ENCODE peak calls at places on chromosomes 2 and 18, in seven cellular contexts. R, V, Q, H, S, B and K are unnamed samples.

GRCh38 chr18:61817086-61817485 is 75.7 kb downstream of the RNF152 start:
- DNase-seq in Q (no peak), V (no peak), H (no peak), B (no peak), S (no peak), R (no peak), K (no peak)

GRCh38 chr2:189751080-189751658 is 11.4 kb downstream of the OSGEPL1 start:
- DNase-seq in S (peak), H (peak), Q (peak), B (peak), V (no peak), R (no peak), K (peak)

GRCh38 chr2:112604952-112605351 is 20.5 kb downstream of the CHCHD5 start:
- DNase-seq in S (no peak), B (no peak), R (no peak), H (no peak), Q (no peak), V (no peak), K (no peak)

GRCh38 chr18:9147440-9148238 is 11.1 kb downstream of the ANKRD12 start:
- DNase-seq in S (peak), H (peak), Q (peak), V (no peak), B (no peak), R (peak), K (no peak)

GRCh38 chr2:102367331-102367971 is 11.9 kb downstream of the IL18R1 start:
- DNase-seq in Q (no peak), R (peak), B (no peak), V (no peak), H (no peak), S (no peak), K (no peak)

GRCh38 chr2:64770781-64771334 is 117.1 kb upstream of the SERTAD2 start:
- DNase-seq in Q (no peak), H (no peak), V (peak), R (no peak), B (no peak), S (no peak), K (no peak)

GRCh38 chr2:47904903-47905453 is 1.3 kb downstream of the FBXO11 start:
- DNase-seq in V (no peak), S (peak), R (no peak), Q (peak), B (peak), H (no peak), K (peak)

GRCh38 chr2:45637440-45637839 is 14.0 kb upstream of the PRKCE start:
- DNase-seq in B (no peak), Q (no peak), V (no peak), R (peak), S (no peak), H (no peak), K (no peak)

GRCh38 chr18:9113468-9114149 is 11.1 kb downstream of the NDUFV2 start:
- DNase-seq in B (no peak), R (no peak), V (no peak), S (no peak), Q (no peak), H (no peak), K (no peak)

GRCh38 chr2:168320267-168320666 is 72.9 kb upstream of the STK39 start:
- DNase-seq in V (no peak), R (no peak), B (no peak), S (no peak), H (no peak), Q (no peak), K (no peak)

GRCh38 chr2:228084717-228085116 is 96.8 kb downstream of the SPHKAP start:
- DNase-seq in R (no peak), Q (no peak), V (no peak), S (no peak), B (no peak), H (no peak), K (no peak)

GRCh38 chr2:215752436-215752835 is 260.9 kb downstream of the MREG start:
- DNase-seq in B (no peak), Q (no peak), S (peak), H (no peak), V (no peak), R (no peak), K (no peak)

GRCh38 chr2:33213244-33213643 is 263.2 kb upstream of the RASGRP3 start:
- DNase-seq in H (no peak), S (no peak), Q (no peak), B (no peak), R (no peak), V (no peak), K (no peak)

GRCh38 chr18:47754311-47755101 is 176.0 kb downstream of the SMAD2 start:
- DNase-seq in R (no peak), V (no peak), H (peak), B (peak), S (peak), Q (peak), K (peak)

GRCh38 chr18:7902399-7902839 is 335.3 kb downstream of the PTPRM start:
- DNase-seq in S (no peak), Q (no peak), B (no peak), V (no peak), R (no peak), H (no peak), K (no peak)

GRCh38 chr18:3321133-3321812 is 59.3 kb downstream of the MYL12B start:
- DNase-seq in R (no peak), Q (peak), H (no peak), S (no peak), V (peak), B (no peak), K (peak)

GRCh38 chr2:197707316-197708213 is 2.4 kb downstream of the MARS2 start:
- DNase-seq in V (no peak), B (no peak), R (no peak), Q (peak), S (peak), H (peak), K (no peak)

GRCh38 chr2:171706152-171706803 is 19.0 kb downstream of the DYNC1I2 start:
- DNase-seq in R (no peak), V (no peak), B (no peak), Q (peak), H (no peak), S (peak), K (peak)

GRCh38 chr2:127074936-127075335 is 32.0 kb downstream of the BIN1 start:
- DNase-seq in S (no peak), V (no peak), B (no peak), R (no peak), Q (no peak), H (no peak), K (no peak)

GRCh38 chr2:178629463-178629862 is 149.2 kb downstream of the PLEKHA3 start:
- DNase-seq in R (no peak), H (no peak), V (no peak), S (no peak), B (no peak), Q (no peak), K (no peak)

GRCh38 chr2:132632000-132632649 is 37.9 kb downstream of the LYPD1 start:
- DNase-seq in R (no peak), B (no peak), V (no peak), H (no peak), Q (no peak), S (peak), K (no peak)

GRCh38 chr18:80009661-80010550 is 21.5 kb upstream of the TXNL4A start:
- DNase-seq in Q (no peak), B (no peak), H (peak), R (no peak), S (no peak), V (peak), K (no peak)

GRCh38 chr2:12918841-12919445 is 202.2 kb downstream of the TRIB2 start:
- DNase-seq in R (no peak), B (no peak), Q (no peak), S (no peak), H (no peak), V (no peak), K (no peak)

GRCh38 chr2:207133493-207133861 is 32.3 kb downstream of the KLF7 start:
- DNase-seq in S (no peak), B (no peak), H (no peak), V (no peak), Q (no peak), R (no peak), K (no peak)

GRCh38 chr2:181738074-181738473 is 57.8 kb upstream of the NEUROD1 start:
- DNase-seq in V (no peak), S (no peak), H (no peak), R (no peak), Q (no peak), B (no peak), K (no peak)

GRCh38 chr2:49640630-49641029 is 486.3 kb upstream of the FSHR start:
- DNase-seq in Q (no peak), V (no peak), H (no peak), R (no peak), B (no peak), S (no peak), K (no peak)

GRCh38 chr18:58787750-58788149 is 76.9 kb upstream of the ZNF532 start:
- DNase-seq in S (no peak), Q (no peak), V (no peak), R (no peak), H (no peak), B (no peak), K (no peak)

GRCh38 chr18:79608069-79608468 is 71.5 kb upstream of the CTDP1 start:
- DNase-seq in B (no peak), R (no peak), Q (no peak), V (no peak), H (no peak), S (no peak), K (no peak)

GRCh38 chr2:64114063-64114911 is 29.9 kb downstream of the PELI1 start:
- DNase-seq in S (no peak), Q (no peak), B (no peak), R (peak), H (no peak), V (no peak), K (no peak)

GRCh38 chr2:9639000-9639602 is 8.3 kb upstream of the YWHAQ start:
- DNase-seq in R (no peak), H (no peak), S (no peak), V (no peak), Q (no peak), B (no peak), K (no peak)

GRCh38 chr2:212726403-212726802 is 187.8 kb upstream of the ERBB4 start:
- DNase-seq in R (no peak), V (no peak), Q (no peak), S (no peak), B (no peak), H (no peak), K (no peak)

GRCh38 chr2:32418777-32419176 is 62.0 kb downstream of the BIRC6 start:
- DNase-seq in S (no peak), Q (no peak), H (no peak), B (no peak), R (no peak), V (no peak), K (no peak)

GRCh38 chr2:27320958-27321543 is 1.8 kb downstream of the MPV17 start:
- DNase-seq in S (peak), H (peak), Q (peak), R (no peak), B (no peak), V (peak), K (peak)

GRCh38 chr18:3264362-3264761 is 2.4 kb downstream of the MYL12B start:
- DNase-seq in V (no peak), R (no peak), S (peak), B (no peak), Q (no peak), H (no peak), K (no peak)

GRCh38 chr2:188176626-188177025 is 115.0 kb upstream of the GULP1 start:
- DNase-seq in Q (no peak), V (no peak), H (no peak), S (no peak), B (no peak), R (no peak), K (no peak)

GRCh38 chr2:129727286-129727685 is 252.2 kb upstream of the RAB6C start:
- DNase-seq in Q (no peak), B (no peak), V (no peak), R (no peak), S (no peak), H (no peak), K (no peak)

GRCh38 chr2:155310589-155310988 is 612.1 kb downstream of the KCNJ3 start:
- DNase-seq in H (peak), V (peak), R (no peak), Q (peak), S (peak), B (no peak), K (peak)
- TF ChIP-seq SIN3A in H (no peak), V (no peak), R (no peak), Q (no peak), S (no peak), B (no peak), K (no peak)

GRCh38 chr2:42942214-42942989 is 150.0 kb upstream of the HAAO start:
- DNase-seq in B (no peak), Q (no peak), H (no peak), S (peak), R (no peak), V (no peak), K (no peak)

GRCh38 chr2:42944744-42945415 is 152.5 kb upstream of the HAAO start:
- DNase-seq in Q (peak), S (peak), V (no peak), H (peak), B (no peak), R (no peak), K (no peak)

GRCh38 chr2:42939411-42940206 is 147.2 kb upstream of the HAAO start:
- DNase-seq in R (no peak), Q (no peak), H (no peak), S (no peak), B (no peak), V (no peak), K (no peak)

GRCh38 chr2:42941633-42942176 is 149.3 kb upstream of the HAAO start:
- DNase-seq in B (no peak), Q (no peak), H (no peak), V (no peak), R (no peak), S (peak), K (no peak)

GRCh38 chr2:42942990-42943493 is 150.7 kb upstream of the HAAO start:
- DNase-seq in B (no peak), H (no peak), R (no peak), S (no peak), V (no peak), Q (no peak), K (no peak)
- TF ChIP-seq SIN3A in B (no peak), H (no peak), R (no peak), S (no peak), V (no peak), Q (no peak), K (no peak)

GRCh38 chr2:121244616-121245015 is 40.4 kb downstream of the TFCP2L1 start:
- DNase-seq in V (no peak), B (no peak), Q (no peak), H (no peak), R (no peak), S (no peak), K (no peak)

GRCh38 chr2:121246704-121247255 is 38.2 kb downstream of the TFCP2L1 start:
- DNase-seq in H (no peak), B (no peak), V (no peak), Q (no peak), R (no peak), S (no peak), K (no peak)

GRCh38 chr2:121245120-121245820 is 39.7 kb downstream of the TFCP2L1 start:
- DNase-seq in S (no peak), H (no peak), R (no peak), Q (no peak), V (no peak), B (no peak), K (no peak)

GRCh38 chr2:121247534-121247933 is 37.5 kb downstream of the TFCP2L1 start:
- DNase-seq in S (no peak), Q (no peak), R (no peak), V (no peak), B (no peak), H (no peak), K (no peak)

GRCh38 chr2:121245913-121246312 is 39.1 kb downstream of the TFCP2L1 start:
- DNase-seq in S (no peak), Q (no peak), V (no peak), B (no peak), R (no peak), H (no peak), K (no peak)
- TF ChIP-seq SIN3A in S (no peak), Q (no peak), V (no peak), B (no peak), R (no peak), H (no peak), K (no peak)

GRCh38 chr2:128406629-128407252 is 88.1 kb upstream of the HS6ST1 start:
- DNase-seq in B (no peak), Q (peak), R (no peak), S (no peak), H (no peak), V (no peak), K (no peak)

GRCh38 chr2:128405981-128406601 is 87.4 kb upstream of the HS6ST1 start:
- DNase-seq in B (no peak), S (no peak), V (no peak), H (no peak), R (no peak), Q (peak), K (no peak)

GRCh38 chr2:128404709-128405466 is 86.2 kb upstream of the HS6ST1 start:
- DNase-seq in H (no peak), V (no peak), Q (peak), R (no peak), B (no peak), S (no peak), K (no peak)

GRCh38 chr2:128403814-128404708 is 85.4 kb upstream of the HS6ST1 start:
- DNase-seq in S (no peak), Q (no peak), B (no peak), H (no peak), R (no peak), V (no peak), K (no peak)

DNA sequence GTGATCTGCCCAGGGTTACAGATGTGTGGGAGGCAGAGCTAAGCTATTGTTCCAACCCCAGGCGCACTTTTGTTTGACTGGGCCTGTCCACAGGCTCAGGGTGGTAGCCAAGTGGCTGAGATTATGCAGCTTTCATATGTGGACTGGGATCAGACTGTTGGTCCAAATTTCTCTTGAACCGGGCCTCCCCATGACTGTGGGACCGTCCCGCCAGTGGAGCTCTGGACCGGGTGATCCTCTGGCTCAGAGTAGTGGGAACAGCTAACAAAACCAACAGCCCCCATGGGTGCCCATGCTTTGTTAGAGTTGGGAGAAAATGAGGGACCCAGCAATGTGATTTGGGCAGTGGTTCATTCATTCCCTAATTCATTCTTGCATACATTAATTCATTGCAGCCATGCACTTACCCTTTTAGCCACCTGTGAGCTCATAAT is 86.8 kb upstream of the HS6ST1 start:
- DNase-seq in S (no peak), V (no peak), B (no peak), Q (no peak), H (no peak), R (no peak), K (no peak)
- TF ChIP-seq SIN3A in S (no peak), V (no peak), B (no peak), Q (no peak), H (no peak), R (no peak), K (no peak)

GRCh38 chr18:48777026-48777736 is 173.6 kb downstream of the SMAD7 start:
- DNase-seq in V (no peak), Q (peak), H (no peak), B (peak), R (no peak), S (peak), K (peak)
- TF ChIP-seq SIN3A in V (no peak), Q (no peak), H (no peak), B (no peak), R (no peak), S (no peak), K (no peak)

GRCh38 chr2:201701591-201701990 is 3.1 kb upstream of the MPP4 start:
- DNase-seq in H (no peak), B (no peak), Q (no peak), V (no peak), R (no peak), S (no peak), K (no peak)

GRCh38 chr2:201696151-201696659 is 2.2 kb downstream of the MPP4 start:
- DNase-seq in S (no peak), Q (no peak), H (no peak), R (no peak), V (no peak), B (no peak), K (no peak)

GRCh38 chr2:201699384-201699783 is 940 bp upstream of the MPP4 start:
- DNase-seq in B (no peak), Q (no peak), S (no peak), H (no peak), R (no peak), V (no peak), K (no peak)

GRCh38 chr2:201698588-201699226 is at the start of gene MPP4:
- DNase-seq in S (no peak), R (no peak), H (no peak), Q (peak), B (no peak), V (no peak), K (no peak)

DNA sequence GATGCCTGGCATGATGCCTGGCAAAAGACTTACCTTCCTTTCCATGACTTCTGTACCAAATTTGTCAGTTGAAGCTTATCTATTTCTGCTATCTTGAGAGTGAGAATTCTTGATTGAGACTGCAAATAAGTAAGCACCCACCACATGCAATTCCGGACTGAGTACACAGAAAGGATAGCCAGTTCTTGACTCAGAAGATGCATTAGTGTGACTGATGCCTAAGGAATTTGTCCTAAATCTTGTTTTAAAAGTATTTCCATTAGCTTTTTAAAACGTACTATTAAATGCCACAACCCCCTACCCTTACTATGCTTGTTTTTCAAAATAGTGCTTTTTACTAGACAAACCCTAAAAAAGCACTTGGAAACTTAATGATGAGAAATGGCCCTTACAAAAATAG is 545 bp downstream of the MPP4 start:
- DNase-seq in V (no peak), B (no peak), S (no peak), Q (no peak), H (no peak), R (no peak), K (no peak)
- TF ChIP-seq SIN3A in V (no peak), B (no peak), S (no peak), Q (peak), H (no peak), R (no peak), K (no peak)

GRCh38 chr2:174332607-174333001 is 2.1 kb upstream of the SP9 start:
- DNase-seq in H (no peak), B (peak), S (no peak), V (no peak), R (no peak), Q (no peak), K (peak)

GRCh38 chr2:174330945-174331619 is 3.7 kb upstream of the SP9 start:
- DNase-seq in S (no peak), Q (no peak), R (no peak), B (no peak), H (no peak), V (no peak), K (no peak)

GRCh38 chr2:174333017-174333501 is 1.7 kb upstream of the SP9 start:
- DNase-seq in R (no peak), V (no peak), Q (no peak), S (no peak), B (no peak), H (no peak), K (no peak)

GRCh38 chr2:174333502-174334277 is 1.1 kb upstream of the SP9 start:
- DNase-seq in B (peak), R (no peak), V (no peak), H (no peak), S (no peak), Q (no peak), K (no peak)

GRCh38 chr2:174331731-174332606 is 2.8 kb upstream of the SP9 start:
- DNase-seq in R (no peak), V (no peak), B (no peak), Q (no peak), H (no peak), S (no peak), K (no peak)
- TF ChIP-seq SIN3A in R (no peak), V (no peak), B (no peak), Q (no peak), H (no peak), S (no peak), K (no peak)